ENCODE peak calls at places on chromosomes 7 and 10, in ten cellular contexts. A is neural crest cell; L is neuronal stem cell; B is retinal pigment epithelial cell; D is anterior cingulate cortex; W is NCI-H1105 treated with DMSO at 0.1 percent for 48 hours; K is amniotic stem cell; U is HepG2; Y is hepatocyte; R is activated naive CD8-positive, alpha-beta T cell treated with anti-CD3 and anti-CD28 coated beads, Interleukin-2, amount 50 U/mL, for 24 hours. E is an unnamed sample.

GRCh38 chr7:80735330-80735729 is 96.9 kb downstream of the CD36 start:
- DNase-seq in A (no peak), L (no peak), B (no peak), D (no peak), W (no peak), K (no peak), U (no peak), Y (no peak), R (no peak), E (no peak)

GRCh38 chr10:32379314-32379949 is 32.5 kb upstream of the EPC1 start:
- DNase-seq in A (no peak), L (peak; percentile 23), B (no peak), D (no peak), W (peak; percentile 83), K (peak; percentile 7), U (peak; percentile 43), Y (peak; percentile 68), R (no peak), E (peak; percentile 71)

GRCh38 chr10:46232666-46233065 is 54.1 kb upstream of the ANTXRL start:
- DNase-seq in A (no peak), L (no peak), B (no peak), D (no peak), W (no peak), K (no peak), U (no peak), Y (no peak), R (no peak), E (no peak)

GRCh38 chr10:8921583-8921982 is 867.1 kb downstream of the GATA3 start:
- DNase-seq in A (no peak), L (no peak), B (no peak), D (no peak), W (no peak), K (no peak), U (no peak), Y (no peak), R (no peak), E (no peak)

GRCh38 chr10:132058111-132058745 is 7.5 kb upstream of the JAKMIP3 start:
- DNase-seq in A (no peak), L (no peak), B (no peak), D (no peak), W (no peak), K (no peak), U (no peak), Y (no peak), R (no peak), E (no peak)

GRCh38 chr7:4650471-4651047 is 31.5 kb upstream of the FOXK1 start:
- DNase-seq in A (peak; percentile 71), L (peak; percentile 83), B (peak; percentile 61), D (peak; percentile 8), W (no peak), K (no peak), U (peak; percentile 34), Y (peak; percentile 65), R (no peak), E (no peak)

GRCh38 chr7:98872328-98872924 is 2.6 kb upstream of the TMEM130 start:
- DNase-seq in A (no peak), L (no peak), B (no peak), D (no peak), W (no peak), K (no peak), U (peak; percentile 57), Y (no peak), R (peak; percentile 17), E (no peak)

GRCh38 chr10:11175823-11176243 is 158.2 kb downstream of the CELF2 start:
- DNase-seq in A (no peak), L (no peak), B (no peak), D (no peak), W (no peak), K (no peak), U (no peak), Y (no peak), R (peak; percentile 14), E (no peak)

GRCh38 chr7:86667732-86668131 is 24.0 kb downstream of the GRM3 start:
- DNase-seq in A (no peak), L (no peak), B (no peak), D (no peak), W (peak; percentile 28), K (no peak), U (no peak), Y (no peak), R (no peak), E (no peak)

GRCh38 chr7:44819292-44819691 is 22.8 kb downstream of the PPIA start:
- DNase-seq in A (no peak), L (no peak), B (no peak), D (no peak), W (no peak), K (no peak), U (no peak), Y (no peak), R (no peak), E (no peak)

GRCh38 chr10:31358688-31359330 is 39.8 kb downstream of the ZEB1 start:
- DNase-seq in A (no peak), L (no peak), B (no peak), D (no peak), W (no peak), K (no peak), U (no peak), Y (no peak), R (no peak), E (no peak)

GRCh38 chr10:1578392-1579140 is 158.8 kb downstream of the ADARB2 start:
- DNase-seq in A (no peak), L (no peak), B (no peak), D (no peak), W (no peak), K (no peak), U (no peak), Y (no peak), R (no peak), E (no peak)

GRCh38 chr10:91856637-91857036 is 52.6 kb downstream of the FGFBP3 start:
- DNase-seq in A (no peak), L (no peak), B (no peak), D (no peak), W (peak; percentile 1), K (no peak), U (peak; percentile 12), Y (peak; percentile 19), R (no peak), E (peak; percentile 37)

GRCh38 chr10:93512565-93512964 is 16.2 kb downstream of the CEP55 start:
- DNase-seq in A (no peak), L (no peak), B (no peak), D (no peak), W (no peak), K (no peak), U (no peak), Y (no peak), R (no peak), E (peak; percentile 19)

GRCh38 chr10:24901686-24902399 is 50.6 kb downstream of the PRTFDC1 start:
- DNase-seq in A (no peak), L (no peak), B (peak; percentile 96), D (no peak), W (no peak), K (peak; percentile 67), U (peak; percentile 54), Y (peak; percentile 71), R (no peak), E (peak; percentile 75)

GRCh38 chr7:30451539-30452277 is 26.9 kb downstream of the NOD1 start:
- DNase-seq in A (no peak), L (no peak), B (no peak), D (no peak), W (no peak), K (no peak), U (no peak), Y (no peak), R (no peak), E (no peak)

GRCh38 chr10:106175760-106176377 is 988.6 kb downstream of the SORCS1 start:
- DNase-seq in A (no peak), L (no peak), B (no peak), D (no peak), W (peak; percentile 8), K (peak; percentile 7), U (no peak), Y (peak; percentile 52), R (no peak), E (no peak)

GRCh38 chr10:54800677-54801480 is at the start of gene PCDH15:
- DNase-seq in A (peak; percentile 21), L (peak; percentile 49), B (peak; percentile 63), D (no peak), W (peak; percentile 80), K (no peak), U (peak; percentile 14), Y (peak; percentile 57), R (no peak), E (peak; percentile 80)

GRCh38 chr7:73769481-73770001 is 529 bp downstream of the CLDN3 start:
- DNase-seq in A (no peak), L (no peak), B (no peak), D (no peak), W (peak; percentile 55), K (no peak), U (no peak), Y (no peak), R (no peak), E (no peak)

GRCh38 chr7:123712619-123713018 is 36.2 kb downstream of the WASL start:
- DNase-seq in A (no peak), L (no peak), B (no peak), D (no peak), W (no peak), K (no peak), U (no peak), Y (no peak), R (no peak), E (no peak)

GRCh38 chr10:79070091-79070610 is 1.4 kb downstream of the ZMIZ1 start:
- DNase-seq in A (peak; percentile 20), L (peak; percentile 57), B (no peak), D (peak; percentile 68), W (no peak), K (no peak), U (no peak), Y (peak; percentile 66), R (no peak), E (no peak)

GRCh38 chr7:24917510-24918239 is 62.3 kb downstream of the OSBPL3 start:
- DNase-seq in A (no peak), L (no peak), B (no peak), D (no peak), W (no peak), K (no peak), U (no peak), Y (no peak), R (no peak), E (no peak)

GRCh38 chr10:8404721-8405120 is 350.2 kb downstream of the GATA3 start:
- DNase-seq in A (no peak), L (no peak), B (no peak), D (no peak), W (no peak), K (no peak), U (no peak), Y (no peak), R (peak; percentile 10), E (no peak)

GRCh38 chr7:25795824-25796235 is 356.2 kb upstream of the NFE2L3 start:
- DNase-seq in A (no peak), L (no peak), B (no peak), D (no peak), W (no peak), K (peak; percentile 35), U (no peak), Y (no peak), R (no peak), E (no peak)

GRCh38 chr10:62166331-62167154 is 102.1 kb downstream of the RTKN2 start:
- DNase-seq in A (no peak), L (no peak), B (no peak), D (no peak), W (no peak), K (no peak), U (no peak), Y (no peak), R (no peak), E (no peak)

GRCh38 chr10:102669206-102670064 is 25.2 kb downstream of the TRIM8 start:
- DNase-seq in A (no peak), L (no peak), B (peak; percentile 40), D (no peak), W (no peak), K (no peak), U (peak; percentile 64), Y (peak; percentile 61), R (peak; percentile 29), E (no peak)

GRCh38 chr7:92641921-92642511 is 51.8 kb upstream of the FAM133B start:
- DNase-seq in A (no peak), L (no peak), B (no peak), D (no peak), W (no peak), K (peak; percentile 20), U (no peak), Y (no peak), R (peak; percentile 72), E (peak; percentile 68)

GRCh38 chr7:24622646-24623182 is 49.5 kb downstream of the PALS2 start:
- DNase-seq in A (no peak), L (no peak), B (no peak), D (no peak), W (no peak), K (no peak), U (no peak), Y (no peak), R (no peak), E (no peak)

E was measured in endothelial cell of umbilical vein.